ENCODE peak calls at places on chromosomes 12 and 14, in seven cellular contexts. X is cardiac fibroblast; K is HT1080; H is stimulated activated CD8-positive, alpha-beta memory T cell treated with anti-CD3 and anti-CD28 coated beads, Interleukin-4, amount 100 ng/mL, for 24 hours; Z is effector memory CD8-positive, alpha-beta T cell; A is AG04450; W is stimulated activated CD4-positive, alpha-beta T cell treated with anti-CD3 and anti-CD28 coated beads, Interleukin-1b, Interleukin-23, amount 100 ng/mL, for 24 hours. N is an unnamed sample.
A peak's percentile ranks its signal among the peaks of the same experiment; 100 is the strongest.

GRCh38 chr12:49562233-49562632 is 5.7 kb downstream of the MCRS1 start:
- DNase-seq in K (no peak), W (no peak), H (no peak), A (no peak), Z (no peak), X (no peak), N (no peak)

GRCh38 chr12:102816816-102817434 is 100.1 kb downstream of the PAH start:
- DNase-seq in A (no peak), W (no peak), H (no peak), K (peak; percentile 15), Z (no peak), X (peak; percentile 46), N (no peak)

GRCh38 chr12:52551466-52551865 is 1.5 kb downstream of the KRT71 start:
- DNase-seq in Z (no peak), K (no peak), W (no peak), H (no peak), X (no peak), A (no peak), N (peak; percentile 33)

GRCh38 chr14:91511014-91511466 is 930 bp upstream of the PPP4R3A start:
- DNase-seq in H (no peak), X (no peak), W (no peak), A (no peak), Z (no peak), K (no peak), N (no peak)

GRCh38 chr14:59358105-59358504 is 107.1 kb downstream of the GPR135 start:
- DNase-seq in H (no peak), W (no peak), Z (no peak), A (no peak), K (peak; percentile 61), X (peak; percentile 87), N (peak; percentile 93)

GRCh38 chr12:128682542-128683315 is 141.0 kb downstream of the SLC15A4 start:
- DNase-seq in H (no peak), Z (no peak), W (no peak), X (no peak), A (no peak), K (no peak), N (no peak)

GRCh38 chr14:101732128-101732527 is 29.4 kb upstream of the PPP2R5C start:
- DNase-seq in A (no peak), Z (no peak), W (no peak), K (peak; percentile 52), H (no peak), X (peak; percentile 32), N (no peak)

GRCh38 chr12:121990692-121991603 is 30.7 kb upstream of the BCL7A start:
- DNase-seq in X (peak; percentile 4), H (no peak), K (no peak), Z (no peak), A (no peak), W (no peak), N (no peak)

GRCh38 chr14:73491256-73491976 is 683 bp downstream of the RIOX1 start:
- DNase-seq in H (peak; percentile 51), K (no peak), X (peak; percentile 60), W (peak; percentile 33), Z (peak; percentile 71), A (peak; percentile 8), N (peak; percentile 78)

GRCh38 chr14:25108959-25109358 is 59.0 kb upstream of the STXBP6 start:
- DNase-seq in H (no peak), Z (no peak), W (no peak), X (no peak), K (peak; percentile 21), A (no peak), N (peak; percentile 15)

GRCh38 chr12:109544955-109545531 is 28.3 kb downstream of the MMAB start:
- DNase-seq in W (no peak), A (no peak), Z (peak; percentile 12), H (peak; percentile 2), X (peak; percentile 51), K (peak; percentile 73), N (peak; percentile 40)

GRCh38 chr14:101224356-101225115 is 321.0 kb upstream of the RTL1 start:
- DNase-seq in Z (no peak), A (no peak), K (no peak), H (no peak), W (no peak), X (no peak), N (no peak)